ENCODE peak calls at places on chromosome 20, in five cellular contexts. O is GM23338, T is PC-3, R is MM.1S, J is HCT116. Y is an unnamed sample. For H3K9me2, the result is how much of the 10 kb centered on the place peaks cover.

GRCh38 chr20:46006031-46006430 is 2.7 kb upstream of the MMP9 start:
- DNase-seq in R (no peak), J (no peak), O (no peak), T (no peak), Y (no peak)

GRCh38 chr20:7180261-7181045 is 413.0 kb downstream of the BMP2 start:
- DNase-seq in J (no peak), R (no peak), T (peak), O (no peak), Y (peak)

GRCh38 chr20:9392892-9393857 is 121.2 kb upstream of the LAMP5 start:
- DNase-seq in O (peak), R (peak), T (peak), J (peak), Y (peak)

GRCh38 chr20:63701051-63701328 is 4.5 kb downstream of the TNFRSF6B start:
- DNase-seq in J (no peak), T (no peak), O (no peak), R (no peak), Y (no peak)

GRCh38 chr20:43325926-43326325 is 131.8 kb upstream of the SRSF6 start:
- DNase-seq in J (no peak), R (no peak), O (no peak), T (no peak), Y (no peak)

GRCh38 chr20:51024761-51025160 is 1.9 kb upstream of the KCNG1 start:
- DNase-seq in J (no peak), R (no peak), O (no peak), T (no peak), Y (no peak)

GRCh38 chr20:19254086-19254821 is 41.8 kb downstream of the SLC24A3 start:
- DNase-seq in O (no peak), T (no peak), R (no peak), J (no peak), Y (peak)

GRCh38 chr20:43727980-43728590 is 1.3 kb upstream of the GTSF1L start:
- DNase-seq in T (peak), J (no peak), R (peak), O (no peak), Y (no peak)

GRCh38 chr20:8361008-8361652 is 229.1 kb downstream of the PLCB1 start:
- DNase-seq in T (no peak), R (no peak), J (no peak), O (no peak), Y (peak)

GRCh38 chr20:4740774-4741431 is 19.2 kb downstream of the PRND start:
- DNase-seq in T (peak), J (peak), O (peak), R (peak), Y (peak)

GRCh38 chr20:535958-536357 is 7.6 kb downstream of the CSNK2A1 start:
- DNase-seq in J (no peak), R (no peak), T (no peak), O (no peak), Y (no peak)

GRCh38 chr20:48852609-48853008 is 24.8 kb upstream of the PREX1 start:
- DNase-seq in J (no peak), R (no peak), O (no peak), T (no peak), Y (no peak)

DNA sequence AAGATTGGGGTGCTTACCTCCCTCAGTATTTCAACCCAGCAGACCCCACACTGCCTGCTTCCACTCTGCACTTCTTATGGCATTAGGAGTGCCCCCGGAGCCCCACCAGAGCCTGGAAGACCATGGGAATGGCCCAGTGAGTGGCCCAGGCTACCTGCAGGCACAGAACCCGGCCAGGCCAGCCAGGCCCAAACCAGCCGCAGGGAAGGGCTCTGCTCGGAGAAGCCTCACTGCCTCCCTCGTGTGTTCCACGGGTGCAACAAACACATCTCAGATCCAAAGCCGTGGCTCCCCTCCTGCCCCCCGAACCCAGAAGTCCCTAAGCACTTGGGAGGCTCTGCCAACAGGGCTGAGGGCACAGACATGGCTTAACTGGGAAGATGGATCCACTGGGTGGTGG is 283.9 kb downstream of the CDH4 start:
- DNase-seq in O (peak), J (no peak), R (no peak), T (no peak), Y (no peak)
- H3K9me2 ChIP-seq in O (under half), J (under half), R (under half), T (under half), Y (under half)

GRCh38 chr20:20369353-20370086 is 1.6 kb downstream of the INSM1 start:
- DNase-seq in R (peak), J (no peak), O (peak), T (peak), Y (no peak)
- TF ChIP-seq EZH2 in R (no peak), J (no peak), O (no peak), T (peak), Y (no peak)

GRCh38 chr20:1737134-1737533 is 79.6 kb upstream of the SIRPG start:
- DNase-seq in T (no peak), O (no peak), J (no peak), R (no peak), Y (no peak)
- H3K9me2 ChIP-seq in T (under half), O (under half), J (under half), R (under half), Y (under half)

GRCh38 chr20:62368629-62369507 is 1.8 kb upstream of the LAMA5 start:
- DNase-seq in R (no peak), T (peak), O (peak), J (no peak), Y (peak)
- TF ChIP-seq EZH2 in R (no peak), T (no peak), O (no peak), J (no peak), Y (no peak)

GRCh38 chr20:33838035-33838864 is 27.1 kb downstream of the CHMP4B start:
- DNase-seq in T (no peak), J (no peak), R (peak), O (no peak), Y (no peak)
- H3K9me2 ChIP-seq in T (under half), J (under half), R (under half), O (under half), Y (under half)

Y was measured in GM23248.